ENCODE peak calls at places on chromosomes 11 and 22, in four cellular contexts. S, K, R and I are unnamed samples.

GRCh38 chr11:13012037-13012693 is 3.0 kb downstream of the RASSF10 start:
- DNase-seq in S (no peak), K (peak), R (peak), I (no peak)

GRCh38 chr11:33775832-33776231 is 1.5 kb upstream of the FBXO3 start:
- DNase-seq in S (no peak), K (no peak), R (no peak), I (no peak)

GRCh38 chr11:73187854-73188253 is 30.2 kb upstream of the P2RY2 start:
- DNase-seq in S (no peak), K (no peak), R (no peak), I (no peak)

GRCh38 chr11:20303451-20303965 is 60.0 kb upstream of the HTATIP2 start:
- DNase-seq in S (no peak), K (no peak), R (no peak), I (no peak)

GRCh38 chr22:31969789-31970489 is 25.6 kb downstream of the YWHAH start:
- DNase-seq in S (peak), K (peak), R (peak), I (peak)

GRCh38 chr22:46992121-46992731 is 229.8 kb downstream of the TBC1D22A start:
- DNase-seq in S (no peak), K (no peak), R (no peak), I (no peak)

GRCh38 chr11:46353706-46354105 is 6.4 kb downstream of the DGKZ start:
- DNase-seq in S (peak), K (no peak), R (no peak), I (no peak)

GRCh38 chr11:134049303-134049702 is 19.6 kb upstream of the JAM3 start:
- DNase-seq in S (no peak), K (no peak), R (no peak), I (no peak)

GRCh38 chr11:71222318-71223080 is 29.9 kb downstream of the SHANK2 start:
- DNase-seq in S (no peak), K (no peak), R (no peak), I (no peak)

GRCh38 chr11:2471048-2471803 is 26.4 kb downstream of the KCNQ1 start:
- DNase-seq in S (no peak), K (no peak), R (no peak), I (no peak)

GRCh38 chr11:123509737-123510578 is 79.9 kb downstream of the GRAMD1B start:
- DNase-seq in S (no peak), K (peak), R (no peak), I (peak)

GRCh38 chr11:65295571-65296338 is 18.9 kb upstream of the CDC42EP2 start:
- DNase-seq in S (no peak), K (no peak), R (no peak), I (no peak)

GRCh38 chr11:72782081-72782920 is 11.5 kb downstream of the STARD10 start:
- DNase-seq in S (no peak), K (peak), R (peak), I (no peak)

GRCh38 chr11:12841946-12842630 is 167.0 kb upstream of the RASSF10 start:
- DNase-seq in S (no peak), K (no peak), R (no peak), I (peak)

GRCh38 chr22:19877626-19878339 is 23.1 kb upstream of the GNB1L start:
- DNase-seq in S (no peak), K (no peak), R (no peak), I (no peak)

GRCh38 chr22:24407278-24407665 is 20.1 kb upstream of the ADORA2A start:
- DNase-seq in S (no peak), K (no peak), R (no peak), I (no peak)

GRCh38 chr22:31077681-31078080 is 3.4 kb upstream of the SMTN start:
- DNase-seq in S (no peak), K (no peak), R (no peak), I (no peak)

GRCh38 chr11:35549787-35550186 is 24.4 kb upstream of the PAMR1 start:
- DNase-seq in S (no peak), K (peak), R (no peak), I (no peak)

GRCh38 chr11:105693075-105693474 is 83.2 kb downstream of the GRIA4 start:
- DNase-seq in S (no peak), K (no peak), R (no peak), I (no peak)

GRCh38 chr11:69744435-69744834 is 30.7 kb downstream of the FGF4 start:
- DNase-seq in S (no peak), K (no peak), R (peak), I (no peak)

GRCh38 chr11:12109591-12110196 is 696 bp upstream of the MICAL2 start:
- DNase-seq in S (no peak), K (no peak), R (no peak), I (no peak)

GRCh38 chr11:65501530-65502273 is 2.9 kb downstream of the MALAT1 start:
- DNase-seq in S (no peak), K (no peak), R (no peak), I (no peak)

GRCh38 chr11:74021998-74022397 is 13.1 kb upstream of the UCP3 start:
- DNase-seq in S (no peak), K (no peak), R (no peak), I (no peak)

GRCh38 chr11:62233730-62234129 is 8.3 kb upstream of the SCGB1D2 start:
- DNase-seq in S (no peak), K (no peak), R (no peak), I (no peak)